ENCODE peak calls at places on chromosomes 7 and 10, in four cellular contexts. R is HepG2, N is K562, B is GM12878. L is an unnamed sample.

GRCh38 chr7:55086413-55087201 is 67.8 kb downstream of the EGFR start:
- DNase-seq in B (peak; percentile 82), R (peak; percentile 72), N (no peak), L (no peak)

GRCh38 chr7:17912536-17913235 is 27.6 kb downstream of the SNX13 start:
- DNase-seq in R (no peak), B (no peak), N (no peak), L (no peak)

GRCh38 chr7:83271212-83272099 is 108.8 kb upstream of the PCLO start:
- DNase-seq in B (no peak), N (no peak), R (peak; percentile 1), L (peak; percentile 24)

GRCh38 chr7:158016171-158017087 is 571.2 kb downstream of the PTPRN2 start:
- DNase-seq in B (no peak), N (no peak), R (no peak), L (no peak)

GRCh38 chr7:80247144-80247543 is 112.5 kb downstream of the GNAI1 start:
- DNase-seq in N (no peak), R (no peak), B (no peak), L (no peak)

GRCh38 chr7:88224596-88225275 is 4.9 kb upstream of the SRI start:
- DNase-seq in B (no peak), N (no peak), R (no peak), L (no peak)

GRCh38 chr10:86946215-86947170 is 10.9 kb downstream of the MMRN2 start:
- DNase-seq in N (no peak), B (no peak), R (no peak), L (no peak)

GRCh38 chr7:21107101-21107500 is 320.4 kb upstream of the SP8 start:
- DNase-seq in B (no peak), N (no peak), R (no peak), L (no peak)

GRCh38 chr7:121530251-121531174 is 134.4 kb upstream of the FAM3C start:
- DNase-seq in N (no peak), B (peak; percentile 99), R (no peak), L (no peak)

GRCh38 chr7:22675436-22675835 is 51.6 kb upstream of the IL6 start:
- DNase-seq in B (no peak), R (no peak), N (no peak), L (no peak)

GRCh38 chr7:3588341-3588740 is 287.3 kb downstream of the SDK1 start:
- DNase-seq in N (no peak), R (no peak), B (no peak), L (no peak)

GRCh38 chr10:89592539-89592938 is 52.5 kb downstream of the PANK1 start:
- DNase-seq in B (no peak), N (no peak), R (no peak), L (no peak)

GRCh38 chr10:131048595-131048994 is 262.9 kb downstream of the TCERG1L start:
- DNase-seq in R (no peak), N (no peak), B (no peak), L (no peak)

GRCh38 chr7:150755473-150756099 is 18.4 kb downstream of the GIMAP5 start:
- DNase-seq in N (peak; percentile 2), R (no peak), B (peak; percentile 71), L (no peak)

GRCh38 chr7:50531401-50531906 is 33.8 kb downstream of the DDC start:
- DNase-seq in R (peak; percentile 12), N (no peak), B (no peak), L (no peak)

GRCh38 chr7:47253650-47254080 is 328.2 kb downstream of the TNS3 start:
- DNase-seq in R (no peak), N (peak; percentile 38), B (no peak), L (peak; percentile 20)

GRCh38 chr10:33132626-33133025 is 174.6 kb upstream of the ITGB1 start:
- DNase-seq in R (no peak), N (no peak), B (no peak), L (no peak)

GRCh38 chr10:28728396-28728795 is 51.1 kb downstream of the BAMBI start:
- DNase-seq in N (no peak), R (peak; percentile 68), B (no peak), L (no peak)

GRCh38 chr7:1698951-1699350 is 28.9 kb downstream of the ELFN1 start:
- DNase-seq in R (no peak), B (no peak), N (no peak), L (no peak)

GRCh38 chr7:149202831-149203231 is 7.5 kb downstream of the ZNF282 start:
- DNase-seq in N (no peak), B (no peak), R (no peak), L (no peak)

GRCh38 chr7:80151274-80151665 is 16.6 kb downstream of the GNAI1 start:
- DNase-seq in R (no peak), N (no peak), B (no peak), L (no peak)

GRCh38 chr7:156577645-156578577 is 62.7 kb upstream of the RNF32 start:
- DNase-seq in N (no peak), R (no peak), B (no peak), L (no peak)

GRCh38 chr10:78264361-78264760 is 230.7 kb downstream of the RPS24 start:
- DNase-seq in B (no peak), R (no peak), N (no peak), L (no peak)

GRCh38 chr10:3827768-3828403 is 42.9 kb upstream of the KLF6 start:
- DNase-seq in N (no peak), B (no peak), R (no peak), L (no peak)

GRCh38 chr10:3827266-3827665 is 42.3 kb upstream of the KLF6 start:
- DNase-seq in B (no peak), R (no peak), N (no peak), L (no peak)

GRCh38 chr10:3822541-3822940 is 37.5 kb upstream of the KLF6 start:
- DNase-seq in B (no peak), R (no peak), N (no peak), L (no peak)

GRCh38 chr10:3825862-3826351 is 40.9 kb upstream of the KLF6 start:
- DNase-seq in B (no peak), R (no peak), N (no peak), L (no peak)

GRCh38 chr10:3825244-3825643 is 40.2 kb upstream of the KLF6 start:
- DNase-seq in B (no peak), R (peak; percentile 77), N (no peak), L (no peak)
- TF ChIP-seq FOXK2 in B (no peak), R (no peak), N (no peak), L (no peak)

GRCh38 chr7:92802398-92802797 is 34.0 kb downstream of the CDK6 start:
- DNase-seq in R (no peak), B (no peak), N (no peak), L (no peak)
- TF ChIP-seq FOXK2 in R (no peak), B (no peak), N (no peak), L (no peak)

GRCh38 chr10:97426776-97427570 is 982 bp downstream of the PGAM1 start:
- DNase-seq in B (no peak), R (no peak), N (no peak), L (no peak)
- TF ChIP-seq FOXK2 in B (no peak), R (no peak), N (no peak), L (no peak)

DNA sequence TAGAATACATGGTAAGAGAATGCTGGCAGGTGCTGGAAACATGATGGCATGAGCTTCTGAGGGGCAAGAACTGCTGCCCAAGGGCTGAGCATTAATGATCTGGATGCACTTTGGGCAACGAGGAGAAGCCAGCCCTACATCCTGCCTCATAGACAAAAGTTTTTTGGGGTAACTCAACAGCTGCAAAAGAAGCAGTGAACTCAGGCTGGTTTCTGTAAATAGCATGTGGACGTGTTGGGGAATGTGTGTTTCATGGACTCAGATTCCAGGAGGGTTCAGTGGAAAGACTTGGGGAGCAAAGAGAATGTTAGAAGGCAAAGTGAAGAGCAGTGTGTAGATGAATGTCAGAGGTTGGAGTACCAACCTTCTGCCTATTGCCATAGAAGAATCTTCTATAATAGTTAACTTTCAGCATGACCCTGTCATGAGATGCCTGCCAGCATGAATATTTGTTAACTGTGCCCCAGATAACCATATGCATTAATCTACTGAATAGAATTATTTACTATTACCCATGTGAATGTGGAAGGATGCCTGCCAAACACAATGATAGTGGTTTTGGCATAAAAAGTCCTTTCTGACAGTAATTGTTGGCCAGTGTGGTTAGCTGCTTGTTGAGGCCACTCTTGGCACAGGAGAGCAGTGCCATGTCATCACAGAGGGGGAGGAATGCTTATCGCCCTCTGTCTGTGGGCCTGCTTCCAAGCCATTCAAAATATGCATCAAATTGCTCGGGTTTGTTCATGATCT is 165.6 kb downstream of the WNT2 start:
- DNase-seq in B (no peak), R (no peak), N (no peak), L (no peak)
- TF ChIP-seq FOXK2 in B (no peak), R (no peak), N (no peak), L (no peak)

GRCh38 chr10:48517911-48518321 is 87.0 kb downstream of the ARHGAP22 start:
- DNase-seq in R (no peak), B (no peak), N (no peak), L (no peak)
- TF ChIP-seq FOXK2 in R (no peak), B (no peak), N (no peak), L (no peak)

GRCh38 chr7:106776618-106777347 is 88.3 kb upstream of the PIK3CG start:
- DNase-seq in N (no peak), R (no peak), B (no peak), L (no peak)

GRCh38 chr7:106777666-106778299 is 87.3 kb upstream of the PIK3CG start:
- DNase-seq in N (no peak), R (no peak), B (no peak), L (no peak)

GRCh38 chr7:106781007-106781406 is 84.1 kb upstream of the PIK3CG start:
- DNase-seq in B (no peak), R (no peak), N (no peak), L (no peak)

GRCh38 chr7:106779877-106780276 is 85.2 kb upstream of the PIK3CG start:
- DNase-seq in N (peak; percentile 54), R (peak; percentile 46), B (no peak), L (no peak)

DNA sequence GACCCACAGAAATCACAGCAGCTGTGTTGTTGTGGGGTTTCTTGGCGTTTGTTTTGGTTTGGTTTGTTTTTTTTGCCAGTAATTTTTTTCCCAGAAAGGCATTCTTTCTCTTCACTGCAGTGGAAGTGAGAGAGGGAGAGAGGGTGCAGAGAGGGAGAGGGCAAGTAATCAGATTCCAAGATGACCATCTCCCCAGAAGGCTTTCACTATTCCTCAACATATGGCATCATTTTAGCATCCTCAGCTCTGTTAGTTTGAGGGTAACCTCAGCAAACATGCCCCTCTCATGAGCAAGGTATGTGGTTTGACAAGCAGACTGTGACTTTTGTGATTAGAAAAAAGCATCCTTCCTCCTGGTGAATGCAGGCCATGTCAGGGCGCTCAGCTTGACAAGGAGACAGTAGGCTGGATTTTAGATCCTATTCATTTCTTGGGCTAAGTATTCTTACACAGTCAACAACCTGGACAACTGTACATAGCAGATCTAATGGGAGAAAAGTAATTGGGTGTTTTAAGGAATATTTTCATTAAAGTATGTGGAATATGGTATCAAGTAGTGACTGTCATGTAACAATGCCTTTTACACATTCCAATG is 86.3 kb upstream of the PIK3CG start:
- DNase-seq in N (no peak), B (no peak), R (no peak), L (no peak)
- TF ChIP-seq FOXK2 in N (no peak), B (no peak), R (no peak), L (no peak)

DNA sequence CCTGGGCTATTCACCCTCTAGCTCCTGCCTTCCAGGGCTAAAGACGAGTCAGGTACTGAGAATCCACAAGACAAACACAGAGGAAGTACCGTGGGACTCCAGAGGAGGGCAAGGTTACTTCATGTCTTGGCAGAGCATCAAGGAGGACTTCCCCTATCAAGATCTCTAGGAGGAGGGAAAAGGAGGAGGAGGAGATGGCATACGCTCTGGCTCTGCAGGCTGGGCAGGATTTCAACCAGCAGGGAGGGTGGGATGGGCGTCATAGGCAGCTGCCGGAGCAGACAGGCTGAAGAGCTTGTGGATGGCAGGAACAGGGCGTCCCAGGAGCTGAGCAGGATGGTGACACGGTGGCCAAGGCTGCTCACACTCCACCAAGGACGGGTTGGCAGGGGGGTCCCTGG is 21.3 kb downstream of the MDH2 start:
- DNase-seq in R (no peak), N (peak; percentile 42), B (no peak), L (peak; percentile 20)
- TF ChIP-seq FOXK2 in R (no peak), N (no peak), B (no peak), L (no peak)